ENCODE peak calls at places on chromosomes 5 and 9, in nine cellular contexts. R is H9, V is AG04449, S is pancreas, D is fibroblast of pulmonary artery, Y is heart right ventricle, M is dorsolateral prefrontal cortex, G is osteocyte, E is GM12864. X is an unnamed sample.

GRCh38 chr5:39658861-39659260 is 234.1 kb upstream of the DAB2 start:
- DNase-seq in R (no peak), V (no peak), S (no peak), D (no peak), Y (no peak), M (no peak), G (no peak), E (no peak), X (no peak)

GRCh38 chr9:76654575-76654974 is 109.7 kb upstream of the PCA3 start:
- DNase-seq in R (no peak), V (peak), S (no peak), D (peak), Y (no peak), M (no peak), G (no peak), E (no peak), X (no peak)

GRCh38 chr9:63817622-63818518 is 1467.1 kb downstream of the FOXD4L5 start:
- DNase-seq in R (peak), V (no peak), S (peak), D (no peak), Y (peak), M (peak), G (peak), E (peak), X (peak)

GRCh38 chr5:115770466-115770865 is 46.0 kb downstream of the CDO1 start:
- DNase-seq in R (peak), V (no peak), S (no peak), D (no peak), Y (no peak), M (no peak), G (no peak), E (no peak), X (no peak)

GRCh38 chr9:110440161-110440560 is 102.5 kb upstream of the TXNDC8 start:
- DNase-seq in R (no peak), V (peak), S (no peak), D (peak), Y (no peak), M (no peak), G (no peak), E (no peak), X (no peak)

GRCh38 chr9:114000671-114001409 is 77.3 kb downstream of the AMBP start:
- DNase-seq in R (peak), V (no peak), S (no peak), D (no peak), Y (peak), M (no peak), G (peak), E (no peak), X (no peak)

GRCh38 chr9:118362596-118362995 is 658.4 kb downstream of the TLR4 start:
- DNase-seq in R (no peak), V (no peak), S (no peak), D (no peak), Y (no peak), M (no peak), G (no peak), E (no peak), X (no peak)

GRCh38 chr9:20197976-20198685 is 409.3 kb upstream of the SLC24A2 start:
- DNase-seq in R (peak), V (no peak), S (no peak), D (no peak), Y (no peak), M (no peak), G (no peak), E (no peak), X (peak)

GRCh38 chr9:96116275-96117051 is 185.5 kb downstream of the HSD17B3 start:
- DNase-seq in R (no peak), V (no peak), S (peak), D (no peak), Y (no peak), M (peak), G (no peak), E (no peak), X (no peak)

DNA sequence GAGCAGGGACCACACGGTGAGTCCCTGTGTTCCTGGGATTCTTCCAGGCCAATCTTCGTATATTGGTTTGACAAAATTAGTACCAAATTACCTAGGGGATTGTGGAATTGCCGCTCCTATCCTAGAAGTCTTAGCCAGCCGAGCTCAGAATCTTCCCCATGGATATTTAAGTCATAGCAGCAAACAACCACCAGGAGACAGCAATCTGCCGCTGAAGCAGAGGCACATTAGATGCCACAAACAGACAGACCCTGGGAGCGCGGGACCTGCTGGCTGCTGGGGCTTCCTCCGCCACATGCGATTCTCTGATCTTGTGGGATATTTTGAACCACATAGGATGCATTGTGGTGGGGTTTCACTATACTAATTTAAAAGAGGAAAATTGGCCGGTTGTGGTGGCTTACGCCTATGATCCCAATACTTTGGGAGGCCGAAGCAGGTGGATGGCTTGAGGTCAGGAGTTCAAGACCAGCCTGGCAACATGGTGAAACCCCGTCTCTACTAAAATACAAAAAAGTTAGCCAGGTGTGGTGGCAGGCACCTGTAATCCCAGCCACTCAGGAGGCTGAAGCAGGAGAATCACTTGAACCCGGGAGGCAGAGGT is 31.7 kb upstream of the ZBTB43 start:
- DNase-seq in R (peak), V (no peak), S (no peak), D (peak), Y (no peak), M (no peak), G (no peak), E (no peak), X (no peak)
- TF ChIP-seq CTCF in R (peak), V (peak), S (peak), D (peak), Y (peak), M (no peak), G (peak), E (peak), X (peak)

GRCh38 chr5:175015028-175015427 is 290.6 kb downstream of the MSX2 start:
- DNase-seq in R (no peak), V (no peak), S (no peak), D (no peak), Y (no peak), M (no peak), G (no peak), E (no peak), X (no peak)

GRCh38 chr5:175013251-175013650 is 288.9 kb downstream of the MSX2 start:
- DNase-seq in R (no peak), V (no peak), S (no peak), D (no peak), Y (no peak), M (no peak), G (no peak), E (no peak), X (no peak)

GRCh38 chr5:175012267-175012666 is 287.9 kb downstream of the MSX2 start:
- DNase-seq in R (no peak), V (no peak), S (no peak), D (no peak), Y (no peak), M (no peak), G (no peak), E (no peak), X (no peak)
- TF ChIP-seq CTCF in R (no peak), V (no peak), S (no peak), D (no peak), Y (no peak), M (no peak), G (no peak), E (no peak), X (no peak)

GRCh38 chr9:69831621-69832020 is 11.0 kb downstream of the CFAP95 start:
- DNase-seq in R (no peak), V (no peak), S (no peak), D (no peak), Y (no peak), M (no peak), G (no peak), E (no peak), X (no peak)

GRCh38 chr9:69834591-69835184 is 14.1 kb downstream of the CFAP95 start:
- DNase-seq in R (no peak), V (no peak), S (no peak), D (no peak), Y (no peak), M (no peak), G (no peak), E (no peak), X (no peak)

GRCh38 chr9:69829484-69829883 is 8.9 kb downstream of the CFAP95 start:
- DNase-seq in R (no peak), V (no peak), S (no peak), D (no peak), Y (no peak), M (no peak), G (no peak), E (no peak), X (no peak)

GRCh38 chr9:69835412-69836080 is 14.9 kb downstream of the CFAP95 start:
- DNase-seq in R (no peak), V (no peak), S (no peak), D (no peak), Y (no peak), M (no peak), G (no peak), E (no peak), X (no peak)

GRCh38 chr9:69834056-69834455 is 13.4 kb downstream of the CFAP95 start:
- DNase-seq in R (no peak), V (no peak), S (no peak), D (no peak), Y (no peak), M (no peak), G (no peak), E (no peak), X (no peak)
- TF ChIP-seq CTCF in R (no peak), V (no peak), S (no peak), D (no peak), Y (no peak), M (no peak), G (no peak), E (no peak), X (no peak)

DNA sequence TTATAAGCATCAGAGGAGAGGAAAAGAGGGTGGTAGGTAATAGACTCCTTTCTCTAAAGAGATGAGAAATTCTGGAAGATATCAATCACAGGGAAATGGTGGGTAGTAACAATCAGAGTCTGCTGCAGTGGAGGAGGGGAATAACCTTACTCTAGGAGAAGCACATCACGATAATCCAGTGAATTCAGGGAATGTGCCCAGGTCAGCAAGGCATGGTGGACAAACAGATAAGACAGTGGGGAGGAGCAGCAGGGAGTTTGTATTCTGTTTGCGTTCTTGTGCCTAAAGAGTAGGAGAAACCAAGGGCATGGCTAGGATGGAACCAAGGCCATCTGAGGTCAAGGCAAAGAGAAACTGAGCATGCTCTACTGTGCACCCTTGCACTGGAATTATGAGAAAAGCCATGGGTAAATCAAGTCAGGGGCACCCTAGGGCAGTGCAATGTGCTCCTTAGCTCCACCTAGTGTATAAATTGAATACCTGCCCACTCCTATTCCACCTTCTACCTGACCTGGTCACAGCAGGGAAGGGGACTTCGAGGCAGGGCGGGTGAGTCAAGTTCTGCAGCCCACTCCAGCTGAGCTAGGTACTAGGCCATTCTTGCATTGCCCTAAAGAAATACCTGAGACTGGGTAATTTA is 31.6 kb downstream of the RETREG1 start:
- DNase-seq in R (no peak), V (no peak), S (no peak), D (no peak), Y (no peak), M (no peak), G (no peak), E (no peak), X (no peak)
- TF ChIP-seq CTCF in R (peak), V (peak), S (no peak), D (peak), Y (no peak), M (no peak), G (peak), E (peak), X (peak)

DNA sequence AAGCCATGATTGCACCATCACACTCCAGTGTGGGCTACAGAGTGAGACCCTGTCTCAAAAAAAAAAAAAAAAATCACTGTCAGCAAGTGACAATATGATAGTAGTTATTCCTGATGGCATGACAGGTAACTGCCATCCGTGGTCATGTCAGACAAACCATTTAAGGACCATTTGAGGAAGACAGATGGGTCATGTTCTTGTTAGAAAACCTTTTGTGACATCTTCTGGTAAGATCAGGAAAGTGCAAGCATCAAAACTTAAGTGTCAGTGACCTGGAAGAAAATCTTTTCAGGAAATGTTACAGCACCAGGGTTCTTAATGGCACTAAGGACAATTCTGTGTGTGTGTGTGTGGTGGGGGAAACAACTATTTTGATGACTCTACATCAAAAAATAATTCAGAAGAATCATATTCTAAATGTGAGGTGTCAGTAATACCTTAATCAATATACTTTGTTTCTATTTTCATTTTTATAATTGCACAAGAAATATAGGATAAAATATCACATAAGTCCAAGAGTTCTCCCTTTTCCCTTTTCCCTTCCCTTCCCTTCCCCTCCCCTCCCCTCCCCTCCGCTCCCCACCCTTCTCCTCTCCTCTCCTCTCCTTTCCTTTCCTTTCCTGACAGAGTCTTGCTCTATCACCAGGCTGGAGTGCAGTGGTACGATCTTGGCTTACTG is 17.8 kb downstream of the SLC38A9 start:
- DNase-seq in R (no peak), V (no peak), S (no peak), D (peak), Y (no peak), M (no peak), G (no peak), E (no peak), X (no peak)
- TF ChIP-seq CTCF in R (peak), V (peak), S (no peak), D (peak), Y (peak), M (peak), G (peak), E (peak), X (peak)

GRCh38 chr9:3361115-3361514 is 164.7 kb downstream of the RFX3 start:
- DNase-seq in R (no peak), V (no peak), S (no peak), D (no peak), Y (no peak), M (no peak), G (no peak), E (no peak), X (no peak)
- TF ChIP-seq CTCF in R (no peak), V (no peak), S (no peak), D (no peak), Y (no peak), M (no peak), G (no peak), E (no peak), X (no peak)

GRCh38 chr9:7328453-7328852 is 471.1 kb downstream of the DMAC1 start:
- DNase-seq in R (no peak), V (no peak), S (no peak), D (no peak), Y (no peak), M (no peak), G (no peak), E (no peak), X (no peak)
- TF ChIP-seq CTCF in R (no peak), V (no peak), S (no peak), D (no peak), Y (no peak), M (no peak), G (no peak), E (no peak), X (no peak)

DNA sequence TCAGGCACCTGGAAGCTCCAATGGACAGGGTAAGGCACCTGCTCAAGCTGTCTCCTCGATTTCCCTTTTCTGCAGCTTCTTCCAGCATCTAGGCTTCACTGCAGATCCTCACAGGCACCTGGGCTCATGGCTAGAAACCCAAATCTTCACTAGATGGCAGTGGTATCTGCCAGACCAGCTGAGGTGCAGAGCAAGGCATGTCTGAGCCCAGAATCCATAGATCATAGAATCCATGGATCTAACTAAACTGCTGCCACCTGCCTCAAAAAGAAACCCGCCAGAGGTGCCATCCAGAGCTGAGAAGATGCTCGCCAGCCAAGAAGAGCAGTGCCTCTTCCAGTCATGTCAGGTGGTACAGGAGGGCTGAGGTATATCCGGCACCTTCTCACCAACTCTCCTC is 6.9 kb downstream of the SHC3 start:
- DNase-seq in R (no peak), V (no peak), S (no peak), D (no peak), Y (no peak), M (no peak), G (no peak), E (no peak), X (no peak)
- TF ChIP-seq CTCF in R (peak), V (no peak), S (no peak), D (peak), Y (no peak), M (peak), G (no peak), E (no peak), X (no peak)

GRCh38 chr9:89183146-89183545 is 4.5 kb upstream of the SHC3 start:
- DNase-seq in R (no peak), V (no peak), S (no peak), D (no peak), Y (no peak), M (no peak), G (no peak), E (no peak), X (no peak)
- TF ChIP-seq CTCF in R (no peak), V (no peak), S (no peak), D (no peak), Y (no peak), M (no peak), G (no peak), E (peak), X (peak)

X was measured in GM10248.